ENCODE peak calls at places on chromosomes 11 and 22, in nine cellular contexts. T is HFF-Myc; D is cerebellar nuclear complex; J is activated CD4-positive, alpha-beta T cell treated with anti-CD3 and anti-CD28 coated beads, Interleukin-2, amount 10 ng/mL, durations not matched to agents 7 days and 5 days; Z is foreskin fibroblast; Q is activated CD8-positive, alpha-beta memory T cell treated with anti-CD3 and anti-CD28 coated beads for 4 hours; E is ACHN; C is LHCN-M2; W is spleen. N is an unnamed sample.

GRCh38 chr11:84398017-84398626 is 1112.0 kb upstream of the CCDC90B start:
- DNase-seq in T (no peak), D (no peak), J (no peak), Z (no peak), Q (no peak), E (peak; percentile 29), C (no peak), W (no peak), N (peak; percentile 63)

GRCh38 chr11:61778357-61778886 is 14.0 kb downstream of the TMEM258 start:
- DNase-seq in T (no peak), D (no peak), J (no peak), Z (no peak), Q (no peak), E (no peak), C (no peak), W (no peak), N (no peak)

GRCh38 chr11:57425565-57426438 is 1.1 kb downstream of the SLC43A3 start:
- DNase-seq in T (no peak), D (no peak), J (no peak), Z (peak; percentile 58), Q (no peak), E (no peak), C (peak; percentile 33), W (peak; percentile 79), N (peak; percentile 41)

GRCh38 chr11:101127699-101128570 is 1.7 kb downstream of the PGR start:
- DNase-seq in T (no peak), D (no peak), J (no peak), Z (peak; percentile 3), Q (no peak), E (no peak), C (no peak), W (peak; percentile 72), N (no peak)

GRCh38 chr22:31742115-31742514 is 7.8 kb downstream of the PRR14L start:
- DNase-seq in T (no peak), D (no peak), J (no peak), Z (no peak), Q (no peak), E (no peak), C (no peak), W (no peak), N (no peak)

GRCh38 chr22:39364646-39365405 is 15.0 kb downstream of the SYNGR1 start:
- DNase-seq in T (no peak), D (peak; percentile 52), J (no peak), Z (peak; percentile 55), Q (no peak), E (no peak), C (peak; percentile 24), W (no peak), N (no peak)

GRCh38 chr22:39278040-39278439 is 33.3 kb upstream of the PDGFB start:
- DNase-seq in T (no peak), D (no peak), J (no peak), Z (no peak), Q (no peak), E (no peak), C (no peak), W (no peak), N (no peak)

GRCh38 chr22:28742562-28742962 is 723 bp downstream of the HSCB start:
- DNase-seq in T (no peak), D (no peak), J (no peak), Z (no peak), Q (no peak), E (no peak), C (no peak), W (no peak), N (no peak)

GRCh38 chr22:19824197-19825015 is 30.3 kb downstream of the GNB1L start:
- DNase-seq in T (no peak), D (no peak), J (peak; percentile 4), Z (peak; percentile 63), Q (no peak), E (no peak), C (peak; percentile 12), W (no peak), N (no peak)